ENCODE peak calls at places on chromosome 20, in five cellular contexts. X is CD4-positive, alpha-beta memory T cell; R is naive thymus-derived CD4-positive, alpha-beta T cell; N is IMR-90; J is A673. O is an unnamed sample. For H3K27me3 and H3K4me1, the result is how much of the 10 kb centered on the place peaks cover.

GRCh38 chr20:47379433-47380150 is 23.1 kb upstream of the ZMYND8 start:
- DNase-seq in R (no peak), X (no peak), J (no peak), N (peak), O (no peak)

GRCh38 chr20:11047559-11047958 is 373.8 kb upstream of the JAG1 start:
- DNase-seq in N (no peak), X (no peak), R (no peak), J (no peak), O (no peak)

GRCh38 chr20:11870411-11870810 is 47.3 kb upstream of the BTBD3 start:
- DNase-seq in R (no peak), X (no peak), N (no peak), J (no peak), O (no peak)

GRCh38 chr20:64210661-64211369 is 44.7 kb upstream of the PCMTD2 start:
- DNase-seq in N (no peak), X (no peak), R (no peak), J (no peak), O (no peak)

GRCh38 chr20:373171-373890 is 7.2 kb upstream of the TRIB3 start:
- DNase-seq in R (no peak), J (peak), X (no peak), N (peak), O (no peak)

GRCh38 chr20:64077876-64078551 is 1.3 kb downstream of the RGS19 start:
- DNase-seq in J (no peak), X (peak), R (peak), N (no peak), O (no peak)

GRCh38 chr20:38590682-38591483 is 9.9 kb downstream of the ADIG start:
- DNase-seq in R (no peak), J (peak), N (no peak), X (no peak), O (no peak)

GRCh38 chr20:47392721-47393073 is 36.2 kb upstream of the ZMYND8 start:
- DNase-seq in X (no peak), N (peak), J (no peak), R (no peak), O (no peak)

GRCh38 chr20:10110151-10110550 is 75.4 kb downstream of the ANKEF1 start:
- DNase-seq in J (no peak), X (no peak), N (peak), R (no peak), O (no peak)

GRCh38 chr20:47972916-47973309 is 187.6 kb upstream of the SULF2 start:
- DNase-seq in R (no peak), J (no peak), N (no peak), X (no peak), O (no peak)

GRCh38 chr20:36975085-36975829 is 23.7 kb upstream of the SAMHD1 start:
- DNase-seq in R (peak), J (no peak), X (peak), N (no peak), O (no peak)

GRCh38 chr20:10337291-10337690 is 96.7 kb downstream of the MKKS start:
- DNase-seq in J (no peak), N (no peak), R (no peak), X (no peak), O (no peak)

GRCh38 chr20:35368616-35369423 is 43.0 kb downstream of the UQCC1 start:
- DNase-seq in X (no peak), N (no peak), J (peak), R (no peak), O (peak)

GRCh38 chr20:37519508-37520416 is 1.3 kb upstream of the NNAT start:
- DNase-seq in N (no peak), X (no peak), R (no peak), J (peak), O (no peak)

GRCh38 chr20:11852801-11853200 is 64.9 kb upstream of the BTBD3 start:
- DNase-seq in R (no peak), N (peak), X (no peak), J (no peak), O (no peak)

GRCh38 chr20:17680128-17680835 is 1.8 kb downstream of the RRBP1 start:
- DNase-seq in N (peak), J (peak), X (no peak), R (no peak), O (peak)

GRCh38 chr20:1897486-1897885 is 2.3 kb downstream of the SIRPA start:
- DNase-seq in J (peak), N (no peak), X (no peak), R (no peak), O (no peak)

GRCh38 chr20:1894471-1894950 is 696 bp upstream of the SIRPA start:
- DNase-seq in N (peak), J (peak), R (no peak), X (no peak), O (peak)

GRCh38 chr20:1894951-1895673 is at the start of gene SIRPA:
- DNase-seq in R (no peak), X (no peak), N (peak), J (peak), O (peak)

GRCh38 chr20:1896859-1897258 is 1.7 kb downstream of the SIRPA start:
- DNase-seq in J (no peak), R (no peak), N (no peak), X (no peak), O (no peak)

DNA sequence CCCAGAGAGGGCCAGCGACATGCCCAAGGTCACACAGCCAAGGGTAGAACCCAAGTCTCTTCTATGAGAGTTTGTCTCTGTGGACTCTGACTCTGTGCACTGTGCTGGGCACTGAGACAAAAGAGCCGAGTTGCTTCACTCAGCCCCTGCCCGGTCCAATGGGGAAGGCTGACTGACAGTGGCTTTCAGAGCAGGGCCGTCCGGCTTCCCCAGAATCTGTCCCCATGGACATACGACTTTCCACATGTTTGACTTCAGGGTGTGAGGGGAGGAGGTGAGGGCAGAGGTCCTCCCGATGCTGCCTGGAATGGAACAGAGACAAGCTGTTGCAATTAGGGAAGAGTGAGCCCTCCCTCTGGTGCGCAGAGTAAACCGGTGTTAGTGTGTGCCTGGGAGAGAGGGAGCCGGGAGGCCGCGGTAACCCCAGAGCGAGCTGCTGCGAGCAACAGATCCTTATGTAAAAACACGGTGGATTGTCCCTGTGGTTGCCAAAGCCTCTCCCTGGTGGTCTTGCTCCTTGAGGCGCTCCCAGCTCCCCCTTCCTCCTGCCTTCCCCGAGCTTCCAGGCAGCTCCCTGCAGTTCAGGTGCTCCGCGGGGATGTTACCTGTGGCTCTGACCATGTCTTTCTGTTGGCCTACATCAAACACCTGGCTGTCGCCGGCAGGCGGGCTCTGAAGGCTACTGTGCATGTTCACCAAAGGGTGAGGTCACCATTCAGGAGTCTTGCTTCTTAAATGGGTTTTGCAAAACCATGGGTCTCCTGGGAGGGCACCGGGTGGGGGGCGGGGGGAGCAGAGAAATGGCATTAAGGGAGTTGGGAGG is 678 bp downstream of the SIRPA start:
- DNase-seq in J (no peak), R (no peak), X (no peak), N (no peak), O (no peak)
- H3K27me3 ChIP-seq in J (under half), R (under half), X (under half), N (under half), O (under half)

DNA sequence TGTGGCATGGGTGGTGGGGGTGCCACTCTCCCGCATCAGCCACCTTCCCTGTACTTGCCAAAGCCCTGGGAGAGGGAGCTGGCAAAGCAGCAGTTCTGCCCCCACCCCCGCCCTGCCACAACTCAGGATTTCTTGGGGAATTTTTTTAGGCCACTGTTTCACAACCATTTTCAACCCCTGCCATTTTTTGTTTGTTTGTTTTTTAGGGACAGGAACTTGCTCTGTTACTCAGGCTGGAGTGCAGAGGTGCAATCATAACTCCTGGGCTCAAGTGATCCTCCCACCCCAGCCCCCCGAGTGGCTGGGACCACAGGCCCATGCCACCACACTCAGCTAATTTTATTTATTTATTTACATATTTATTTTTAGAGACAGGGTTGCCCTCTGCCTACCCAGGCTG is 22.4 kb upstream of the TM9SF4 start:
- DNase-seq in X (no peak), N (no peak), J (no peak), R (no peak), O (no peak)
- H3K27ac ChIP-seq in X (no peak), N (no peak), J (no peak), R (no peak), O (no peak)

GRCh38 chr20:56953055-56953586 is 313.3 kb downstream of the BMP7 start:
- DNase-seq in N (no peak), R (no peak), X (no peak), J (no peak), O (no peak)

GRCh38 chr20:56957737-56958553 is 308.5 kb downstream of the BMP7 start:
- DNase-seq in N (no peak), J (peak), R (no peak), X (no peak), O (no peak)

GRCh38 chr20:56952258-56952929 is 314.0 kb downstream of the BMP7 start:
- DNase-seq in N (no peak), X (no peak), J (no peak), R (no peak), O (no peak)

GRCh38 chr20:56955673-56956072 is 310.8 kb downstream of the BMP7 start:
- DNase-seq in R (no peak), X (no peak), N (no peak), J (no peak), O (no peak)

GRCh38 chr20:56956536-56956935 is 309.9 kb downstream of the BMP7 start:
- DNase-seq in N (no peak), J (no peak), X (no peak), R (no peak), O (no peak)
- H3K4me1 ChIP-seq in N (under half), J (under half), X (under half), R (under half), O (under half)

GRCh38 chr20:56630086-56630493 is 984 bp downstream of the TFAP2C start:
- DNase-seq in X (no peak), J (peak), N (no peak), R (no peak), O (no peak)
- H3K27me3 ChIP-seq in X (under half), J (half or more), N (half or more), R (under half), O (half or more)

DNA sequence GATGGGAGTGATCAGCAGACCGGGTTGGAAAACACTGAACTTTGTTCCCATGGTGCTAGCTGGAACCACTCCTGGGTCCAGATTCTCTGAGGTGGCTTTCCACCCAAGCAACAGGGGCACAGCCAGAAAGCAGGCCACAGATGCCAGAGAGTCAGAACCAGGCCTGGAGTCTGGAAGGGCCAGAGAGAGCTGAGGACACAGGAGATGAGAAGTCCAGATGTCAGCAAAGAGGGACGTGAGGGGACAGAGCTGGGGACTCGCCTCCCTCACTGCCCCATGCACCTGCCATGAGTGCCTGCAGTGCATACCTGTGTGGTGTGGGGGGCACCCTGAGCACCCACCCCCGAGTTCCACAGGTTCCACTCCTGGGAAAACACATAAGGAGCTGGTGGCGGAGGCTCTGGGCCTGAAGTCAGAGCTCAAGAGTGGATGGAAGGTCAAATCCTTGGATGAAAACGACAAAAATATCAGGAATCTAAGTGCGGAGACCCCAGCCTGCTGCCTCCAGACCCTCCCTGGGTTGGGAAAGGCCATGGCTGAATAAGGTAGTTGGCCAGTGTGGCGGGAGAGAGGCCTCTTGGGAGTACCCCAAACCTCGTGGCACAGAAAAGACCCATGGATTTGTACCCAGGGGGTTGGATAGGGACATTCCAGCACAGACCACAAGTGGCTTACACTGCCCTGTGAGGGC is 224.2 kb downstream of the SYNDIG1 start:
- DNase-seq in X (no peak), J (no peak), R (no peak), N (no peak), O (no peak)
- H3K27ac ChIP-seq in X (no peak), J (no peak), R (no peak), N (no peak), O (peak)

GRCh38 chr20:25046181-25046641 is 11.7 kb downstream of the ACSS1 start:
- DNase-seq in N (no peak), X (no peak), J (no peak), R (no peak), O (peak)

GRCh38 chr20:25044261-25044560 is 13.7 kb downstream of the ACSS1 start:
- DNase-seq in J (no peak), R (no peak), X (no peak), N (no peak), O (no peak)

GRCh38 chr20:25044660-25045342 is 13.1 kb downstream of the ACSS1 start:
- DNase-seq in N (no peak), X (no peak), J (no peak), R (no peak), O (no peak)

GRCh38 chr20:25043499-25044260 is 14.3 kb downstream of the ACSS1 start:
- DNase-seq in R (no peak), X (no peak), J (no peak), N (no peak), O (no peak)

DNA sequence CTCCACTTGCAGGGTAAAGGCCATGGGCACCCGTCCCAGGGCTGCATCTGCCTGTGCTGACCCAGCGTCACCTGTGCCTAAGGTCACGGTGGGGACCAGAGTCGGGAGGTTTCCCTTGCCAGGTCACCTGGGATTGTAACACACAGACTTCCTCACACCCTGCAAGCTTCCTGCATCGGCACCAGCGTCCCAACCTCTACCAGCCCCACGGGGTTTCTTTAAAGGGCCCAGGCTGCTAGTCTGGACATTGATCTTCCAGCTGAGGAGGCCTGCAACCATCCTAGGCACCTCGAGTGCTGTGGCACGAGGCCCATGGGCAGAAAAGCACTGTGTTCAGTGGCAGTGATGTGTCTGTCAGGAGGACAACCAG is 12.6 kb downstream of the ACSS1 start:
- DNase-seq in X (no peak), N (no peak), R (no peak), J (no peak), O (no peak)
- H3K4me1 ChIP-seq in X (under half), N (under half), R (under half), J (under half), O (half or more)

GRCh38 chr20:44392776-44393607 is 37.5 kb downstream of the HNF4A start:
- DNase-seq in R (no peak), J (no peak), N (no peak), X (no peak), O (no peak)

GRCh38 chr20:44395963-44396340 is 40.5 kb downstream of the HNF4A start:
- DNase-seq in J (no peak), R (no peak), X (no peak), N (no peak), O (no peak)

GRCh38 chr20:44395183-44395962 is 39.9 kb downstream of the HNF4A start:
- DNase-seq in X (no peak), J (no peak), N (no peak), R (no peak), O (no peak)

GRCh38 chr20:44393608-44394519 is 38.4 kb downstream of the HNF4A start:
- DNase-seq in N (no peak), X (no peak), R (no peak), J (no peak), O (no peak)

GRCh38 chr20:44394520-44395182 is 39.2 kb downstream of the HNF4A start:
- DNase-seq in X (no peak), J (no peak), R (no peak), N (no peak), O (no peak)
- H3K27me3 ChIP-seq in X (under half), J (under half), R (under half), N (half or more), O (under half)

O was measured in left ventricle myocardium inferior.